ENCODE peak calls at places on chromosomes 16 and 17, in five cellular contexts. One of them, this sample, is unnamed.

GRCh38 chr16:49952386-49952785 is 72.6 kb upstream of the CNEP1R1 start:
- DNase-seq in stimulated activated CD8-positive, alpha-beta memory T cell treated with anti-CD3 and anti-CD28 coated beads, Interleukin-4, amount 100 ng/mL, for 48 hours: no peak
- DNase-seq in CMK: no peak
- DNase-seq in thoracic aorta: no peak
- DNase-seq in T-helper 17 cell: no peak
- DNase-seq in this sample: no peak

GRCh38 chr17:38674013-38674748 is 576 bp downstream of the EPOP start:
- DNase-seq in thoracic aorta: no peak
- DNase-seq in T-helper 17 cell: no peak
- DNase-seq in stimulated activated CD8-positive, alpha-beta memory T cell treated with anti-CD3 and anti-CD28 coated beads, Interleukin-4, amount 100 ng/mL, for 48 hours: peak; percentile 58
- DNase-seq in CMK: no peak
- DNase-seq in this sample: no peak

GRCh38 chr16:89170346-89171215 is 967 bp upstream of the CDH15 start:
- DNase-seq in stimulated activated CD8-positive, alpha-beta memory T cell treated with anti-CD3 and anti-CD28 coated beads, Interleukin-4, amount 100 ng/mL, for 48 hours: peak; percentile 47
- DNase-seq in T-helper 17 cell: no peak
- DNase-seq in thoracic aorta: no peak
- DNase-seq in CMK: no peak
- DNase-seq in this sample: no peak

GRCh38 chr17:12521416-12521815 is 144.3 kb upstream of the MYOCD start:
- DNase-seq in stimulated activated CD8-positive, alpha-beta memory T cell treated with anti-CD3 and anti-CD28 coated beads, Interleukin-4, amount 100 ng/mL, for 48 hours: no peak
- DNase-seq in CMK: no peak
- DNase-seq in T-helper 17 cell: no peak
- DNase-seq in thoracic aorta: no peak
- DNase-seq in this sample: no peak

GRCh38 chr17:4742629-4743028 is 2.9 kb upstream of the CXCL16 start:
- DNase-seq in stimulated activated CD8-positive, alpha-beta memory T cell treated with anti-CD3 and anti-CD28 coated beads, Interleukin-4, amount 100 ng/mL, for 48 hours: no peak
- DNase-seq in T-helper 17 cell: no peak
- DNase-seq in CMK: no peak
- DNase-seq in thoracic aorta: no peak
- DNase-seq in this sample: no peak

GRCh38 chr17:57604771-57605733 is 140.0 kb downstream of the CCDC182 start:
- DNase-seq in thoracic aorta: no peak
- DNase-seq in T-helper 17 cell: no peak
- DNase-seq in stimulated activated CD8-positive, alpha-beta memory T cell treated with anti-CD3 and anti-CD28 coated beads, Interleukin-4, amount 100 ng/mL, for 48 hours: peak; percentile 50
- DNase-seq in CMK: no peak
- DNase-seq in this sample: no peak

GRCh38 chr16:31853300-31853699 is 20.3 kb upstream of the ZNF267 start:
- DNase-seq in T-helper 17 cell: no peak
- DNase-seq in CMK: no peak
- DNase-seq in stimulated activated CD8-positive, alpha-beta memory T cell treated with anti-CD3 and anti-CD28 coated beads, Interleukin-4, amount 100 ng/mL, for 48 hours: no peak
- DNase-seq in thoracic aorta: no peak
- DNase-seq in this sample: no peak

GRCh38 chr17:32813021-32813420 is 63.9 kb downstream of the MYO1D start:
- DNase-seq in stimulated activated CD8-positive, alpha-beta memory T cell treated with anti-CD3 and anti-CD28 coated beads, Interleukin-4, amount 100 ng/mL, for 48 hours: no peak
- DNase-seq in T-helper 17 cell: no peak
- DNase-seq in CMK: no peak
- DNase-seq in thoracic aorta: no peak
- DNase-seq in this sample: no peak

GRCh38 chr16:66610111-66610820 is 5.8 kb downstream of the CMTM3 start:
- DNase-seq in stimulated activated CD8-positive, alpha-beta memory T cell treated with anti-CD3 and anti-CD28 coated beads, Interleukin-4, amount 100 ng/mL, for 48 hours: no peak
- DNase-seq in CMK: no peak
- DNase-seq in thoracic aorta: no peak
- DNase-seq in T-helper 17 cell: no peak
- DNase-seq in this sample: no peak

GRCh38 chr17:45668316-45668715 is 115.8 kb upstream of the CRHR1 start:
- DNase-seq in stimulated activated CD8-positive, alpha-beta memory T cell treated with anti-CD3 and anti-CD28 coated beads, Interleukin-4, amount 100 ng/mL, for 48 hours: no peak
- DNase-seq in T-helper 17 cell: no peak
- DNase-seq in CMK: no peak
- DNase-seq in thoracic aorta: no peak
- DNase-seq in this sample: no peak

GRCh38 chr17:31699281-31699680 is 159.8 kb downstream of the COPRS start:
- DNase-seq in CMK: no peak
- DNase-seq in T-helper 17 cell: no peak
- DNase-seq in thoracic aorta: no peak
- DNase-seq in stimulated activated CD8-positive, alpha-beta memory T cell treated with anti-CD3 and anti-CD28 coated beads, Interleukin-4, amount 100 ng/mL, for 48 hours: no peak
- DNase-seq in this sample: no peak

GRCh38 chr17:13600475-13601316 is 1.0 kb downstream of the HS3ST3A1 start:
- DNase-seq in stimulated activated CD8-positive, alpha-beta memory T cell treated with anti-CD3 and anti-CD28 coated beads, Interleukin-4, amount 100 ng/mL, for 48 hours: no peak
- DNase-seq in T-helper 17 cell: no peak
- DNase-seq in CMK: no peak
- DNase-seq in thoracic aorta: no peak
- DNase-seq in this sample: no peak

GRCh38 chr16:49463529-49463928 is 89.9 kb downstream of the C16orf78 start:
- DNase-seq in stimulated activated CD8-positive, alpha-beta memory T cell treated with anti-CD3 and anti-CD28 coated beads, Interleukin-4, amount 100 ng/mL, for 48 hours: peak; percentile 64
- DNase-seq in T-helper 17 cell: peak; percentile 49
- DNase-seq in thoracic aorta: no peak
- DNase-seq in CMK: no peak
- DNase-seq in this sample: no peak

GRCh38 chr16:24253192-24253591 is 2.9 kb upstream of the CACNG3 start:
- DNase-seq in T-helper 17 cell: no peak
- DNase-seq in thoracic aorta: no peak
- DNase-seq in stimulated activated CD8-positive, alpha-beta memory T cell treated with anti-CD3 and anti-CD28 coated beads, Interleukin-4, amount 100 ng/mL, for 48 hours: peak; percentile 48
- DNase-seq in CMK: peak; percentile 30
- DNase-seq in this sample: no peak

GRCh38 chr16:7278636-7279035 is 54.0 kb upstream of the RBFOX1 start:
- DNase-seq in T-helper 17 cell: no peak
- DNase-seq in CMK: no peak
- DNase-seq in thoracic aorta: no peak
- DNase-seq in stimulated activated CD8-positive, alpha-beta memory T cell treated with anti-CD3 and anti-CD28 coated beads, Interleukin-4, amount 100 ng/mL, for 48 hours: no peak
- DNase-seq in this sample: no peak